ENCODE peak calls at places on chromosomes 6 and 20, in four cellular contexts. Q is fibroblast of lung, L is DND-41, Z is PC-9. Y is an unnamed sample.

GRCh38 chr6:18742406-18742805 is 355.3 kb downstream of the RNF144B start:
- DNase-seq in Z (no peak), Q (peak; percentile 60), L (no peak), Y (no peak)

GRCh38 chr20:13105864-13106457 is 97.2 kb downstream of the SPTLC3 start:
- DNase-seq in L (no peak), Z (no peak), Q (peak; percentile 6), Y (peak; percentile 57)

GRCh38 chr6:46078294-46078693 is 51.5 kb upstream of the ENPP4 start:
- DNase-seq in Z (no peak), L (no peak), Q (no peak), Y (no peak)

GRCh38 chr6:150072201-150072600 is 3.3 kb upstream of the ULBP3 start:
- DNase-seq in Q (peak; percentile 54), Z (peak; percentile 83), L (no peak), Y (peak; percentile 12)

GRCh38 chr20:16952965-16953364 is 204.8 kb downstream of the OTOR start:
- DNase-seq in Z (no peak), Q (no peak), L (no peak), Y (no peak)

GRCh38 chr6:169198885-169199284 is 54.8 kb downstream of the THBS2 start:
- DNase-seq in Z (no peak), L (no peak), Q (no peak), Y (no peak)

GRCh38 chr20:63473555-63474449 is 1.3 kb upstream of the KCNQ2 start:
- DNase-seq in Q (no peak), Z (no peak), L (no peak), Y (no peak)

GRCh38 chr6:128333581-128334223 is 186.7 kb downstream of the PTPRK start:
- DNase-seq in Z (no peak), Q (no peak), L (no peak), Y (no peak)

GRCh38 chr20:4297141-4297826 is 281.9 kb upstream of the RNF24 start:
- DNase-seq in Q (peak; percentile 32), L (peak; percentile 38), Z (no peak), Y (no peak)

GRCh38 chr20:47136782-47137181 is 219.7 kb downstream of the ZMYND8 start:
- DNase-seq in Q (no peak), Z (no peak), L (no peak), Y (no peak)

GRCh38 chr6:37321516-37321915 is 32.3 kb upstream of the RNF8 start:
- DNase-seq in L (no peak), Z (no peak), Q (no peak), Y (no peak)

GRCh38 chr20:25496968-25497401 is 88.3 kb downstream of the NINL start:
- DNase-seq in L (no peak), Q (peak; percentile 49), Z (peak; percentile 91), Y (no peak)

GRCh38 chr20:25497586-25498279 is 87.6 kb downstream of the NINL start:
- DNase-seq in Q (no peak), L (no peak), Z (no peak), Y (no peak)

GRCh38 chr20:25495189-25495824 is 87.8 kb downstream of the GINS1 start:
- DNase-seq in L (no peak), Z (no peak), Q (no peak), Y (no peak)

GRCh38 chr20:25494506-25495188 is 87.2 kb downstream of the GINS1 start:
- DNase-seq in L (no peak), Q (no peak), Z (no peak), Y (no peak)

DNA sequence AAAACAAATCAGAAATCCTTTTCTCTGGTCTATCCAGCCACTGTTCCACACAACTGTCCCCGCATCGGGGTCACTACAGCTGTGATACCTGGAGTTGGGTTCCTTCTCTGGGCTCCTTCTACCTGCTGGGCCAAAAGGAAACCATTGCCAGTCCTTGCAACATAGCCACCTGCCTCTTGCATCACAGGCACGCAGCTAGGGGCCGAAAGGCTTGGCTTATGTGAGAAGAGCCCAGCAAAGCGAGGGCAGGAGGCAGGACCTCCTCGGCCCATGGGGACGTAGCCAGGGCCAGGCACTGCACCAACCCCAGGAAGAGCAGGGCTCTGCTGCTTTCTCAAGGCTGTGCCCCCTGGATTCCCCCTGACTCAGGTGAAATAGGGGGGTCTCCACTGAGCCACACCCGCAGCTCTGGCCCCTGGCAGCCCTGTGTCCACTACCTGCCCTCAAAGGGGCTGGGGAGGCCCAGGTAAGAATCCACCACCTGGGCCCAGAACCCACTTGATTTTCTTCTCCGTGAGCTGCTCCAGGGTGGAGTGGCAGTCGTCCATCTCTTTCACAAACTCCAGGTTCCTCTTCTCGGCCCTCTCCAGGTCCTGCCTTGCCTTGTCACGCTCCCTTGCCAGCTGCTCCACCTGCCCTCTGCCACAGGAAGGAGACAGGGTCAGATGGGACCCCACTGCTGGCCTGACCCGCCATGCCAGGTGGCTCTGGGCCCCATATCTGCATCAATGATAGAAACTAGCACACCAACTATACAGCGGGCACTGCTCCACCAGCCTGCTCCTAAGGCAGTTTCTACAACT is 88.9 kb downstream of the GINS1 start:
- DNase-seq in Q (no peak), Z (no peak), L (no peak), Y (no peak)
- H3K79me2 ChIP-seq in Q (no peaks in the 10 kb centered on the region), Z (no peaks in the 10 kb centered on the region), L (no peaks in the 10 kb centered on the region), Y (no peaks in the 10 kb centered on the region)

DNA sequence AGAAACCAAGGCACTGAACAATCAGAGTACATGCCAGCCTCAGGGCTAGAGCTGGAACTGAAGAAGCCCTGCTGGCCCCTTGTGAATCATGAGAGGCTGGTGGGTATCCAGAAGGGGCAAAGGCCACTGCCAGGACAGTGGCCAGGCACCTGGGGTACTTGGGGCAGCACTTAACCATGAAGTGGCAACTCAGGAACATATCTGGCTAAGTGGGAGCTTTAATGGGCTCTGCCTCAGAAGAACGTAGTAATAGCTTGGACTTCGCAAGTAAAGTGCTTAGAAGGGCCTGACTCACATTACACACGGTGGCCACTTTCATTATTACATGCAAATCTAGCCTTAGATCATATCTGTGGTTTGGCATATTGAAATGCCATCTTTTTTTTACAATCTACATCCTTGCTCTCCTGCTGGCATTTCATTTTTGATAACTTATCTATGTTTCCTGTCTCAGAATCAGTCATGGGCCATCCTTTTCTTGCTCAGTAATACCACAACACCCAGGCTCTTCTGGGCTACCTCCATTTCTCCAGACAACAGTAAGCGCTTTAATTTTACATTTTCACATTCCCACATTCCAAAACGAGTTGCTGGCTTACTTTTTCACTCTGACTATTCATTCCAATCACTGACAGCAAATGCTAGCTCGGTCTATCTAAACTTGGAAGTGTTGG is 21.6 kb downstream of the NAPB start:
- DNase-seq in Q (peak; percentile 86), L (no peak), Z (no peak), Y (no peak)
- H3K27ac ChIP-seq in Q (peak overlapping the region; percentile 34), L (no peak overlapping the region), Z (no peak overlapping the region), Y (no peak overlapping the region)

GRCh38 chr6:3739311-3739897 is 12.1 kb downstream of the PXDC1 start:
- DNase-seq in Q (no peak), Z (no peak), L (no peak), Y (no peak)

GRCh38 chr6:3735029-3735605 is 16.4 kb downstream of the PXDC1 start:
- DNase-seq in Q (no peak), L (no peak), Z (no peak), Y (no peak)

GRCh38 chr6:3738381-3739131 is 13.0 kb downstream of the PXDC1 start:
- DNase-seq in L (no peak), Q (no peak), Z (no peak), Y (no peak)

GRCh38 chr6:3737149-3737830 is 14.2 kb downstream of the PXDC1 start:
- DNase-seq in Z (no peak), L (no peak), Q (no peak), Y (no peak)

GRCh38 chr6:3737831-3738210 is 13.7 kb downstream of the PXDC1 start:
- DNase-seq in Z (no peak), Q (no peak), L (no peak), Y (no peak)
- H3K79me2 ChIP-seq in Z (peaks cover 12% of the 10 kb centered on the region), Q (peaks cover 95% of the 10 kb centered on the region), L (no peaks in the 10 kb centered on the region), Y (no peaks in the 10 kb centered on the region)

GRCh38 chr20:58595167-58595566 is 55.9 kb upstream of the STX16 start:
- DNase-seq in Z (no peak), Q (no peak), L (no peak), Y (no peak)
- H3K27ac ChIP-seq in Z (no peak overlapping the region), Q (no peak overlapping the region), L (no peak overlapping the region), Y (no peak overlapping the region)

DNA sequence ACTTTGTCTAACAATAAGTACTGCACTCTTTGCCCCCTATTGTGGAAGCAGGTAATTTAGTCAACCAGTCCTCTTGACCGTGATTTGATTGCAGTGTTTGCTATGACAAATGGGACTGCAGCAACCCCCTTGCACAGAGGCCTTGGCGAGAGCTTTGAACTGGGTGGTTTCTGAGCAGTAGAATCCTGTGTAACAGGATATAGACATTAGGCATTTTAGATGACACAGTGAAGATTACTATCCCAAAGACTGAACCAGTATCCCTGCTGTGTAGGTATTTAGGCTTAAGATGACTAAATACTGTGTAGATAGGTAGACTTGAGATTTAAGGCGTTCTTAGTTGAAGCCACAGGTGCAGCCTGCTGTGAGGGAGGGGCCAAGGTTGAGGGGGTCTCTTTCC is 9.9 kb downstream of the DNMT3B start:
- DNase-seq in L (no peak), Z (no peak), Q (no peak), Y (no peak)
- H3K79me2 ChIP-seq in L (peaks cover 32% of the 10 kb centered on the region), Z (no peaks in the 10 kb centered on the region), Q (no peaks in the 10 kb centered on the region), Y (peaks cover 29% of the 10 kb centered on the region)

GRCh38 chr6:6758915-6759654 is 170.6 kb downstream of the LY86 start:
- DNase-seq in Q (peak; percentile 63), Z (no peak), L (peak; percentile 38), Y (peak; percentile 73)
- H3K27ac ChIP-seq in Q (no peak overlapping the region), Z (no peak overlapping the region), L (no peak overlapping the region), Y (no peak overlapping the region)

GRCh38 chr20:57659131-57659788 is 39.0 kb upstream of the ZBP1 start:
- DNase-seq in Z (no peak), L (peak; percentile 9), Q (no peak), Y (no peak)

GRCh38 chr20:57659789-57660509 is 39.7 kb upstream of the ZBP1 start:
- DNase-seq in Z (no peak), Q (no peak), L (peak; percentile 3), Y (no peak)

GRCh38 chr20:57657537-57658446 is 37.6 kb upstream of the ZBP1 start:
- DNase-seq in L (peak; percentile 83), Z (no peak), Q (no peak), Y (no peak)

GRCh38 chr20:57656821-57657536 is 36.8 kb upstream of the ZBP1 start:
- DNase-seq in Q (no peak), Z (no peak), L (peak; percentile 3), Y (no peak)

GRCh38 chr20:57658447-57659130 is 38.4 kb upstream of the ZBP1 start:
- DNase-seq in L (peak; percentile 3), Z (no peak), Q (no peak), Y (no peak)
- H3K79me2 ChIP-seq in L (no peaks in the 10 kb centered on the region), Z (peaks cover 66% of the 10 kb centered on the region), Q (no peaks in the 10 kb centered on the region), Y (no peaks in the 10 kb centered on the region)

GRCh38 chr6:108227290-108227689 is 33.5 kb downstream of the SNX3 start:
- DNase-seq in Q (no peak), L (no peak), Z (no peak), Y (no peak)

GRCh38 chr6:108222504-108222903 is 38.3 kb downstream of the SNX3 start:
- DNase-seq in Q (peak; percentile 39), Z (no peak), L (no peak), Y (no peak)

GRCh38 chr6:108222064-108222463 is 38.8 kb downstream of the SNX3 start:
- DNase-seq in Q (no peak), L (no peak), Z (no peak), Y (no peak)
- H3K27ac ChIP-seq in Q (no peak overlapping the region), L (no peak overlapping the region), Z (no peak overlapping the region), Y (no peak overlapping the region)

Y was measured in MM.1S.